ENCODE peak calls at places on chromosomes 5 and 9, in six cellular contexts. C is glutamatergic neuron; X is activated CD4-positive, CD25-positive, alpha-beta regulatory T cell treated with anti-CD3 and anti-CD28 coated beads, Interleukin-2, amount 50 U/mL, for 16 hours; A is germinal center; D is left ventricle myocardium superior; Z is NCI-H1694 treated with DMSO at 0.1 percent for 48 hours. I is an unnamed sample.

GRCh38 chr9:3508531-3509374 is 17.0 kb downstream of the RFX3 start:
- DNase-seq in Z (peak), A (no peak), D (no peak), X (no peak), C (no peak), I (no peak)

GRCh38 chr9:3473402-3473801 is 52.4 kb downstream of the RFX3 start:
- DNase-seq in C (no peak), Z (no peak), A (no peak), D (no peak), X (no peak), I (no peak)

GRCh38 chr5:16465544-16466432 is at the start of gene ZNF622:
- DNase-seq in X (peak), A (peak), D (peak), C (peak), Z (peak), I (peak)

GRCh38 chr5:165574140-165574539 is 2068.7 kb downstream of the MAT2B start:
- DNase-seq in A (no peak), Z (no peak), X (no peak), C (no peak), D (no peak), I (no peak)

GRCh38 chr5:36658016-36658415 is 51.6 kb downstream of the SLC1A3 start:
- DNase-seq in C (no peak), X (no peak), Z (no peak), A (no peak), D (no peak), I (no peak)

GRCh38 chr5:36683821-36684434 is 77.5 kb downstream of the SLC1A3 start:
- DNase-seq in A (no peak), Z (no peak), D (peak), X (no peak), C (peak), I (no peak)

GRCh38 chr9:438961-439768 is 224.5 kb downstream of the DOCK8 start:
- DNase-seq in A (no peak), C (no peak), D (peak), Z (no peak), X (no peak), I (no peak)

GRCh38 chr5:127886141-127886540 is 182.9 kb downstream of the CCDC192 start:
- DNase-seq in A (no peak), X (no peak), Z (no peak), C (no peak), D (no peak), I (no peak)

GRCh38 chr9:69465473-69465872 is 140.5 kb downstream of the ENTREP1 start:
- DNase-seq in Z (no peak), A (no peak), X (no peak), D (peak), C (no peak), I (no peak)

GRCh38 chr5:180438785-180439780 is 55.1 kb upstream of the CNOT6 start:
- DNase-seq in D (no peak), A (no peak), X (no peak), C (no peak), Z (no peak), I (no peak)

GRCh38 chr5:62286834-62287611 is 19.0 kb upstream of the KIF2A start:
- DNase-seq in X (no peak), C (no peak), A (no peak), D (no peak), Z (no peak), I (no peak)

GRCh38 chr5:149403923-149404745 is 25.0 kb upstream of the IL17B start:
- DNase-seq in D (no peak), X (no peak), Z (no peak), C (no peak), A (no peak), I (no peak)

GRCh38 chr9:76818271-76818670 is 54.0 kb downstream of the PCA3 start:
- DNase-seq in C (peak), Z (no peak), X (no peak), D (peak), A (no peak), I (no peak)

GRCh38 chr5:54990751-54991349 is 5.5 kb upstream of the ESM1 start:
- DNase-seq in D (no peak), A (no peak), Z (no peak), C (no peak), X (no peak), I (no peak)

GRCh38 chr5:7397005-7397546 is 1.1 kb downstream of the ADCY2 start:
- DNase-seq in Z (peak), C (no peak), A (no peak), D (no peak), X (no peak), I (no peak)

GRCh38 chr9:110192531-110193326 is 15.2 kb downstream of the C9orf152 start:
- DNase-seq in D (no peak), C (no peak), X (no peak), A (no peak), Z (no peak), I (peak)

GRCh38 chr9:13529321-13530104 is 250.0 kb upstream of the MPDZ start:
- DNase-seq in A (no peak), Z (no peak), D (no peak), X (no peak), C (no peak), I (no peak)

GRCh38 chr9:7976856-7977255 is 177.3 kb upstream of the DMAC1 start:
- DNase-seq in Z (no peak), X (no peak), C (no peak), A (no peak), D (no peak), I (no peak)

GRCh38 chr9:92781902-92782301 is 17.3 kb upstream of the BICD2 start:
- DNase-seq in C (no peak), X (no peak), A (no peak), D (no peak), Z (no peak), I (no peak)

GRCh38 chr5:38871211-38871610 is 25.4 kb downstream of the OSMR start:
- DNase-seq in A (no peak), C (no peak), Z (no peak), X (no peak), D (no peak), I (no peak)

GRCh38 chr5:170907758-170908157 is 45.9 kb downstream of the RANBP17 start:
- DNase-seq in C (no peak), A (no peak), X (no peak), Z (no peak), D (no peak), I (no peak)

GRCh38 chr5:152650413-152650812 is 245.3 kb upstream of the NMUR2 start:
- DNase-seq in D (no peak), C (no peak), A (no peak), Z (no peak), X (no peak), I (no peak)

GRCh38 chr5:178454821-178455479 is 135.2 kb downstream of the COL23A1 start:
- DNase-seq in C (no peak), X (no peak), A (no peak), D (no peak), Z (no peak), I (no peak)

GRCh38 chr9:132241840-132242620 is 80.2 kb downstream of the NTNG2 start:
- DNase-seq in D (peak), C (peak), X (no peak), A (peak), Z (no peak), I (peak)